ENCODE peak calls at places on chromosomes 3 and 15, in five cellular contexts. B is AG08396, E is NCI-H1048, R is HEK293T, V is T-helper 9 cell. W is an unnamed sample.

GRCh38 chr3:32913790-32914446 is 37.5 kb upstream of the CCR4 start:
- DNase-seq in B (no peak), E (no peak), R (no peak), V (no peak), W (no peak)

GRCh38 chr3:169044341-169045113 is 619.0 kb downstream of the MECOM start:
- DNase-seq in B (peak), E (no peak), R (no peak), V (no peak), W (peak)

GRCh38 chr15:25427861-25428260 is 11.0 kb downstream of the UBE3A start:
- DNase-seq in B (no peak), E (no peak), R (no peak), V (no peak), W (no peak)

GRCh38 chr15:88631464-88632028 is 7.3 kb upstream of the ISG20 start:
- DNase-seq in B (no peak), E (no peak), R (no peak), V (no peak), W (no peak)

GRCh38 chr3:15631426-15632211 is 30.1 kb downstream of the BTD start:
- DNase-seq in B (no peak), E (no peak), R (no peak), V (no peak), W (no peak)

GRCh38 chr3:150235799-150236198 is 172.3 kb upstream of the TSC22D2 start:
- DNase-seq in B (peak), E (no peak), R (no peak), V (no peak), W (no peak)

GRCh38 chr3:52005571-52005986 is 9.9 kb upstream of the RPL29 start:
- DNase-seq in B (peak), E (no peak), R (no peak), V (no peak), W (peak)

GRCh38 chr15:42088801-42089640 is 5.3 kb downstream of the PLA2G4D start:
- DNase-seq in B (no peak), E (no peak), R (no peak), V (no peak), W (no peak)

GRCh38 chr3:165464736-165465135 is 268.6 kb upstream of the SLITRK3 start:
- DNase-seq in B (peak), E (no peak), R (no peak), V (no peak), W (peak)

GRCh38 chr15:78988361-78988911 is 43.6 kb upstream of the CTSH start:
- DNase-seq in B (peak), E (no peak), R (no peak), V (no peak), W (peak)

GRCh38 chr3:33779751-33780150 is 18.7 kb upstream of the PDCD6IP start:
- DNase-seq in B (no peak), E (no peak), R (no peak), V (no peak), W (no peak)

GRCh38 chr15:43370310-43370974 is 401 bp downstream of the ZSCAN29 start:
- DNase-seq in B (peak), E (no peak), R (peak), V (peak), W (no peak)

GRCh38 chr15:75720297-75720696 is 7.6 kb upstream of the CSPG4 start:
- DNase-seq in B (no peak), E (no peak), R (no peak), V (no peak), W (no peak)

GRCh38 chr3:196422976-196423781 is 9.0 kb downstream of the UBXN7 start:
- DNase-seq in B (no peak), E (no peak), R (peak), V (no peak), W (no peak)

GRCh38 chr3:36648241-36649034 is 115.9 kb downstream of the DCLK3 start:
- DNase-seq in B (peak), E (no peak), R (no peak), V (no peak), W (no peak)

GRCh38 chr3:42175841-42176240 is 84.7 kb downstream of the TRAK1 start:
- DNase-seq in B (no peak), E (no peak), R (no peak), V (no peak), W (peak)

GRCh38 chr15:56820333-56820732 is 87.0 kb upstream of the ZNF280D start:
- DNase-seq in B (no peak), E (no peak), R (no peak), V (no peak), W (no peak)

W was measured in COLO829.